ENCODE peak calls at places on chromosome 14, in four cellular contexts. One of them, this sample, is unnamed.

GRCh38 chr14:35988972-35989690 is 163.0 kb downstream of the BRMS1L start:
- DNase-seq in ELR: no peak
- DNase-seq in AG08395: no peak
- DNase-seq in stimulated activated CD4-positive, alpha-beta T cell treated with anti-CD3 and anti-CD28 coated beads, TNF-alpha, amount 100 ng/mL, for 1 hour: no peak
- DNase-seq in this sample: peak; percentile 51

GRCh38 chr14:75460402-75460801 is 32.6 kb downstream of the JDP2 start:
- DNase-seq in ELR: no peak
- DNase-seq in AG08395: no peak
- DNase-seq in stimulated activated CD4-positive, alpha-beta T cell treated with anti-CD3 and anti-CD28 coated beads, TNF-alpha, amount 100 ng/mL, for 1 hour: no peak
- DNase-seq in this sample: peak; percentile 52

GRCh38 chr14:92039073-92039719 is 663 bp downstream of the TRIP11 start:
- DNase-seq in ELR: peak; percentile 90
- DNase-seq in AG08395: peak; percentile 59
- DNase-seq in stimulated activated CD4-positive, alpha-beta T cell treated with anti-CD3 and anti-CD28 coated beads, TNF-alpha, amount 100 ng/mL, for 1 hour: no peak
- DNase-seq in this sample: peak; percentile 84

GRCh38 chr14:27002179-27002578 is 404.3 kb upstream of the NOVA1 start:
- DNase-seq in ELR: no peak
- DNase-seq in AG08395: no peak
- DNase-seq in stimulated activated CD4-positive, alpha-beta T cell treated with anti-CD3 and anti-CD28 coated beads, TNF-alpha, amount 100 ng/mL, for 1 hour: no peak
- DNase-seq in this sample: no peak

GRCh38 chr14:99255621-99256482 is 16.1 kb downstream of the BCL11B start:
- DNase-seq in ELR: no peak
- DNase-seq in AG08395: no peak
- DNase-seq in stimulated activated CD4-positive, alpha-beta T cell treated with anti-CD3 and anti-CD28 coated beads, TNF-alpha, amount 100 ng/mL, for 1 hour: no peak
- DNase-seq in this sample: no peak

GRCh38 chr14:103693514-103693913 is 21.7 kb downstream of the XRCC3 start:
- DNase-seq in ELR: no peak
- DNase-seq in AG08395: no peak
- DNase-seq in stimulated activated CD4-positive, alpha-beta T cell treated with anti-CD3 and anti-CD28 coated beads, TNF-alpha, amount 100 ng/mL, for 1 hour: no peak
- DNase-seq in this sample: no peak

GRCh38 chr14:30874999-30875787 is 834 bp downstream of the COCH start:
- DNase-seq in ELR: no peak
- DNase-seq in AG08395: no peak
- DNase-seq in stimulated activated CD4-positive, alpha-beta T cell treated with anti-CD3 and anti-CD28 coated beads, TNF-alpha, amount 100 ng/mL, for 1 hour: no peak
- DNase-seq in this sample: peak; percentile 8

GRCh38 chr14:84707830-84708229 is 822.1 kb upstream of the FLRT2 start:
- DNase-seq in ELR: no peak
- DNase-seq in AG08395: no peak
- DNase-seq in stimulated activated CD4-positive, alpha-beta T cell treated with anti-CD3 and anti-CD28 coated beads, TNF-alpha, amount 100 ng/mL, for 1 hour: no peak
- DNase-seq in this sample: no peak

GRCh38 chr14:68651652-68652432 is 141.0 kb downstream of the ZFP36L1 start:
- DNase-seq in ELR: peak; percentile 52
- DNase-seq in AG08395: peak; percentile 40
- DNase-seq in stimulated activated CD4-positive, alpha-beta T cell treated with anti-CD3 and anti-CD28 coated beads, TNF-alpha, amount 100 ng/mL, for 1 hour: no peak
- DNase-seq in this sample: no peak

GRCh38 chr14:66395300-66395699 is 90.9 kb upstream of the CCDC196 start:
- DNase-seq in ELR: no peak
- DNase-seq in AG08395: no peak
- DNase-seq in stimulated activated CD4-positive, alpha-beta T cell treated with anti-CD3 and anti-CD28 coated beads, TNF-alpha, amount 100 ng/mL, for 1 hour: no peak
- DNase-seq in this sample: peak; percentile 8

GRCh38 chr14:36054353-36055051 is 122.0 kb downstream of the PTCSC3 start:
- DNase-seq in ELR: no peak
- DNase-seq in AG08395: no peak
- DNase-seq in stimulated activated CD4-positive, alpha-beta T cell treated with anti-CD3 and anti-CD28 coated beads, TNF-alpha, amount 100 ng/mL, for 1 hour: no peak
- DNase-seq in this sample: no peak